ENCODE peak calls at places on chromosomes 12 and 14, in four cellular contexts. H is GM12878, V is WTC11, I is HepG2. A is an unnamed sample.
A peak's percentile ranks its signal among the peaks of the same experiment; 100 is the strongest.

GRCh38 chr12:53670966-53671365 is 4.9 kb downstream of the ATP5MC2 start:
- DNase-seq in H (no peak), I (no peak), V (no peak), A (no peak)

GRCh38 chr14:91292476-91292875 is 48.0 kb upstream of the GPR68 start:
- DNase-seq in H (no peak), V (no peak), I (no peak), A (no peak)

GRCh38 chr12:68034567-68034966 is 45.3 kb downstream of the IFNG-AS1 start:
- DNase-seq in I (no peak), V (no peak), H (no peak), A (no peak)

GRCh38 chr14:25406818-25407217 is 356.9 kb upstream of the STXBP6 start:
- DNase-seq in H (no peak), I (peak; percentile 68), V (peak; percentile 59), A (no peak)

GRCh38 chr14:73173092-73173735 is 36.9 kb downstream of the PSEN1 start:
- DNase-seq in I (peak; percentile 24), H (no peak), V (no peak), A (peak; percentile 32)

GRCh38 chr14:50813544-50813863 is 17.5 kb downstream of the NIN start:
- DNase-seq in H (peak; percentile 38), I (no peak), V (no peak), A (no peak)

GRCh38 chr12:88816201-88816600 is 235.9 kb upstream of the KITLG start:
- DNase-seq in I (no peak), V (no peak), H (no peak), A (no peak)

GRCh38 chr12:123972448-123973401 is at the start of the genes CCDC92 and ZNF664:
- DNase-seq in I (peak; percentile 85), V (peak; percentile 96), H (peak; percentile 56), A (peak; percentile 96)

GRCh38 chr14:22606380-22606779 is 8.3 kb downstream of the ABHD4 start:
- DNase-seq in V (no peak), I (peak; percentile 70), H (no peak), A (no peak)

GRCh38 chr12:65721541-65722190 is 102.6 kb upstream of the HMGA2 start:
- DNase-seq in V (no peak), I (no peak), H (no peak), A (no peak)

GRCh38 chr14:39016733-39017095 is 86.3 kb downstream of the SEC23A start:
- DNase-seq in I (no peak), V (no peak), H (no peak), A (no peak)

GRCh38 chr12:25958254-25959068 is at the start of gene RASSF8:
- DNase-seq in I (peak; percentile 23), V (peak; percentile 77), H (no peak), A (peak; percentile 78)

GRCh38 chr14:93989939-93990338 is 7.2 kb upstream of the CCDC197 start:
- DNase-seq in V (no peak), H (no peak), I (peak; percentile 82), A (no peak)

GRCh38 chr14:32254952-32255679 is 52.0 kb upstream of the RNU6-8 start:
- DNase-seq in H (no peak), I (peak; percentile 82), V (peak; percentile 68), A (peak; percentile 60)

GRCh38 chr12:67456281-67456918 is 187.2 kb downstream of the CAND1 start:
- DNase-seq in I (no peak), V (no peak), H (no peak), A (no peak)

GRCh38 chr12:70180140-70180539 is 63.1 kb upstream of the CNOT2 start:
- DNase-seq in I (no peak), H (no peak), V (no peak), A (no peak)

GRCh38 chr12:123058471-123058870 is 78.0 kb downstream of the ARL6IP4 start:
- DNase-seq in V (no peak), H (no peak), I (no peak), A (no peak)

GRCh38 chr12:115158816-115159215 is 474.8 kb upstream of the TBX3 start:
- DNase-seq in V (no peak), H (no peak), I (no peak), A (no peak)

GRCh38 chr12:115160290-115161108 is 476.5 kb upstream of the TBX3 start:
- DNase-seq in I (no peak), V (no peak), H (no peak), A (no peak)

DNA sequence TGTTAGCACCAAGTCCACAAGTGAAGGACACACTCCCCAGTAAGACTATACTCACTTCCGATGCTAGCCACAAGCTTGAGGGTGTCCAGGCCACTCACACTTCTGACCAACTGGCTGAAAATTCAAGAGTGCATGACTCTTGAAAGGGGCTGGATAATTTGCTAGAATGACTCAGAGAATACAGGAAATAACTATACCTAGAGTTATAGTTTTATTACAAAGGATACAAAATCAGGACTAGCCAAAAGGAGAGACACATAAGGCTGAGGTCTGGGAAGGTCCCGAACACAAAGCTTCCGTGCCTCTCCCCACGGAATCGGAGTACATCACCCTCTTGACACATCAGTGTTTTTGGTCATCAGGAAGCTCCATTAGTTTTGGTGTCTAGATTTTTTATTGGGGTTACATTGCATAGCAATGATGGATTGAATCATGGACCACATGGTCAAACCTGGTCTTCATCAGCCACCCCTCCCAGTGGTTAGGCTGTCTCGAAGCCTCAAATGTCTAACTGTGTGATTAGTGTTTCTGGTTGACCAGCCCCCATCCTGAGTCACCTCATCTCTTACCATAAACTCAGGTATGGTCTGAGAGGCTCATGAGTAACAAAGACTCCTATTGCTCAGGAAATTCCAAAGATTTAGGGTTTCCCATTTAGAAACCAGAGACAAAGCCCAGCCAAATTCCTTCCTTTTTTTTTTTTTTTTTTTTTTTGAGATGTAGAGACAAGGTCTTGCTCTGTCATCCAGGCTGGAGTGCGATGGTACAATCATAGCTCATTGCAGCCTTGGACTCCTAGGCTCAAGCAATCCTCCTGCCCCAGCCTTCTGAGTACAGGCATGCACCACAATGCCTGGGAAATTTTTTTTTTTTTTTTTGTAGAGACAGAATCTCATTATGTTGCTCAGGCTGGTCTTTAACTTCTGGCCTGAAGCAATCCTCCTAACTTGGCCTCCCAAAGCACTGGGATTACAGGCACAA is 472.0 kb upstream of the TBX3 start:
- DNase-seq in I (no peak), V (no peak), H (no peak), A (no peak)
- TF ChIP-seq TCF7 in I (no peak), V (no peak), H (no peak), A (no peak)

DNA sequence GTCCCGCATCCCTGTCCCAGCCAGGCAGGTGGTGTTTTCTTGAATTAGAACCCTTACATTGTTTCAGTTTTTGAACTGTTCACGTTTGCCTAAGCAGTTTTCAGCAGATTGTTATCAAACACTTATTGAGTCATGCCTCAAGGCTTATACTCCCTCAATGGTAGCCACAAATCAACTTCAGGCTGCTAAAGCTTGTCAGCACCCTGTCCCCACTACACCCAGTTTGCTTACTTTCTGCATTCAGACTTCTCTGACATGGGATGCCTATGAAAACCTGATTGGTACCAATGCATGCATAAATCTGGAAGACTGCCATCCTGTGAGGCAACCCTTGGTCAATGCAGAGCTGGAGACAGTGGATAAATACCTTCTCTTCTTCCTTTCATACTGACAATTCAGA is 225.4 kb downstream of the BTG1 start:
- DNase-seq in I (no peak), V (no peak), H (no peak), A (no peak)
- TF ChIP-seq TCF7 in I (no peak), V (no peak), H (no peak), A (no peak)

DNA sequence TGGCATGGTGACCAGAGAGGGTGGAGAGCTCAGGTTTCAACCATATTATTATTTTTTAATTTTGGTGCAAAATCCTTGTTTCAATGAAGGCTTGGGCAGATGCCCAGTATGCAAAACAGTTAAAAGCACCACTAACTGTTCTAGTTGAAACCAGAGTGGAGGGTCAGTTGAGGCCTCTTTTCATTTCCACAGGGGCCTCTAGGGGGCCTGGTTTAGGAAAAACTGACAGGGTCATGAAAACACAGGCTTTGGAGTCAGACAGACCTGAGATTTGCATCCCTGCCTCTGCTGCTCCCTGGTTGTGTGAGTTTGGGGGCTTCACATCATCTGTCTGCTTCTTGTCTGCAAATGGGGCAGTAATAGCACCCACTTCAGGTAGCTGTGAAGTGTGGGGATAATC is 3.3 kb upstream of the RPH3A start:
- DNase-seq in I (no peak), V (peak; percentile 34), H (no peak), A (peak; percentile 18)
- TF ChIP-seq TCF7 in I (no peak), V (no peak), H (no peak), A (no peak)

GRCh38 chr14:80809663-80810062 is 131.9 kb downstream of the CEP128 start:
- DNase-seq in V (no peak), I (no peak), H (no peak), A (no peak)
- TF ChIP-seq TCF7 in V (no peak), I (no peak), H (no peak), A (no peak)

GRCh38 chr12:130053641-130054040 is 108.6 kb upstream of the FZD10 start:
- DNase-seq in H (no peak), V (peak; percentile 19), I (no peak), A (no peak)
- TF ChIP-seq TCF7 in H (no peak), V (no peak), I (no peak), A (no peak)

A was measured in K562.